ENCODE peak calls at places on chromosomes 2 and 18, in four cellular contexts. One of them, this sample, is unnamed.

GRCh38 chr2:218860950-218861381 is 1.4 kb downstream of the WNT6 start:
- DNase-seq in fibroblast of the conjunctiva: peak; percentile 8
- DNase-seq in GM06990: no peak
- DNase-seq in fibroblast of the aortic adventitia: peak; percentile 35
- DNase-seq in this sample: no peak

GRCh38 chr2:238080518-238080917 is 19.6 kb upstream of the ESPNL start:
- DNase-seq in GM06990: no peak
- DNase-seq in fibroblast of the aortic adventitia: no peak
- DNase-seq in fibroblast of the conjunctiva: no peak
- DNase-seq in this sample: no peak

GRCh38 chr18:11518788-11519685 is 90.4 kb upstream of the SLC35G4 start:
- DNase-seq in GM06990: peak; percentile 32
- DNase-seq in fibroblast of the aortic adventitia: peak; percentile 37
- DNase-seq in fibroblast of the conjunctiva: peak; percentile 39
- DNase-seq in this sample: no peak

GRCh38 chr2:173874899-173875247 is 90.3 kb downstream of the SP3 start:
- DNase-seq in GM06990: peak; percentile 24
- DNase-seq in fibroblast of the aortic adventitia: no peak
- DNase-seq in fibroblast of the conjunctiva: no peak
- DNase-seq in this sample: no peak

GRCh38 chr2:101817488-101817887 is 120.0 kb downstream of the MAP4K4 start:
- DNase-seq in GM06990: no peak
- DNase-seq in fibroblast of the aortic adventitia: no peak
- DNase-seq in fibroblast of the conjunctiva: no peak
- DNase-seq in this sample: no peak

GRCh38 chr2:219207884-219208740 is 1.5 kb downstream of the ZFAND2B start:
- DNase-seq in fibroblast of the aortic adventitia: peak; percentile 52
- DNase-seq in fibroblast of the conjunctiva: no peak
- DNase-seq in GM06990: no peak
- DNase-seq in this sample: no peak

GRCh38 chr18:9792565-9793226 is 84.6 kb downstream of the RAB31 start:
- DNase-seq in fibroblast of the conjunctiva: no peak
- DNase-seq in fibroblast of the aortic adventitia: no peak
- DNase-seq in GM06990: no peak
- DNase-seq in this sample: no peak

GRCh38 chr18:55250729-55251128 is 291.5 kb upstream of the CCDC68 start:
- DNase-seq in fibroblast of the aortic adventitia: peak; percentile 82
- DNase-seq in fibroblast of the conjunctiva: no peak
- DNase-seq in GM06990: no peak
- DNase-seq in this sample: no peak

GRCh38 chr2:64970495-64970894 is 18.7 kb upstream of the SLC1A4 start:
- DNase-seq in GM06990: no peak
- DNase-seq in fibroblast of the aortic adventitia: no peak
- DNase-seq in fibroblast of the conjunctiva: no peak
- DNase-seq in this sample: no peak

GRCh38 chr2:188986839-188987238 is 12.7 kb downstream of the COL3A1 start:
- DNase-seq in fibroblast of the conjunctiva: no peak
- DNase-seq in fibroblast of the aortic adventitia: peak; percentile 72
- DNase-seq in GM06990: no peak
- DNase-seq in this sample: no peak

GRCh38 chr2:197307933-197308521 is 2.6 kb downstream of the ANKRD44 start:
- DNase-seq in GM06990: peak; percentile 52
- DNase-seq in fibroblast of the conjunctiva: no peak
- DNase-seq in fibroblast of the aortic adventitia: no peak
- DNase-seq in this sample: no peak

GRCh38 chr2:220277445-220277960 is 650.1 kb downstream of the SLC4A3 start:
- DNase-seq in fibroblast of the aortic adventitia: peak; percentile 98
- DNase-seq in fibroblast of the conjunctiva: peak; percentile 66
- DNase-seq in GM06990: no peak
- DNase-seq in this sample: peak; percentile 77

GRCh38 chr18:54004828-54005227 is 219.6 kb downstream of the MBD2 start:
- DNase-seq in GM06990: no peak
- DNase-seq in fibroblast of the conjunctiva: peak; percentile 18
- DNase-seq in fibroblast of the aortic adventitia: peak; percentile 25
- DNase-seq in this sample: no peak

GRCh38 chr2:31973665-31974064 is 37.1 kb downstream of the MEMO1 start:
- DNase-seq in fibroblast of the conjunctiva: no peak
- DNase-seq in fibroblast of the aortic adventitia: no peak
- DNase-seq in GM06990: no peak
- DNase-seq in this sample: no peak

This sample was measured in AG09319.